ENCODE peak calls at places on chromosomes 13 and 19, in nine cellular contexts. I is AG20443; H is T follicular helper cell; E is stimulated activated CD4-positive, alpha-beta T cell treated with anti-CD3 and anti-CD28 coated beads, TNF-alpha, amount 100 ng/mL, for 24 hours; R is Calu3; O is iris pigment epithelial cell; U is DMS53; B is HEK293T; J is bronchial epithelial cell. M is an unnamed sample.

GRCh38 chr13:96925869-96926628 is 68.2 kb downstream of the OXGR1 start:
- DNase-seq in I (no peak), H (no peak), E (no peak), R (no peak), O (no peak), U (peak; percentile 54), B (no peak), J (no peak), M (no peak)

GRCh38 chr19:38478273-38478971 is 44.9 kb downstream of the RYR1 start:
- DNase-seq in I (no peak), H (no peak), E (no peak), R (peak; percentile 37), O (peak; percentile 3), U (peak; percentile 40), B (peak; percentile 68), J (peak; percentile 1), M (peak; percentile 67)

GRCh38 chr13:25489238-25489637 is 117.5 kb downstream of the ATP8A2 start:
- DNase-seq in I (no peak), H (no peak), E (no peak), R (no peak), O (no peak), U (no peak), B (no peak), J (no peak), M (no peak)

GRCh38 chr19:46288896-46289588 is 7.8 kb upstream of the HIF3A start:
- DNase-seq in I (peak; percentile 45), H (no peak), E (no peak), R (no peak), O (peak; percentile 98), U (peak; percentile 59), B (no peak), J (peak; percentile 97), M (peak; percentile 71)

GRCh38 chr13:47822036-47822435 is 179.0 kb downstream of the SUCLA2 start:
- DNase-seq in I (no peak), H (no peak), E (no peak), R (no peak), O (no peak), U (no peak), B (no peak), J (no peak), M (no peak)

GRCh38 chr19:20167020-20167644 is at the start of gene ZNF486:
- DNase-seq in I (peak; percentile 90), H (peak; percentile 92), E (peak; percentile 87), R (no peak), O (peak; percentile 97), U (peak; percentile 97), B (no peak), J (peak; percentile 86), M (peak; percentile 64)

GRCh38 chr19:48113190-48113917 is 2.7 kb upstream of the PLA2G4C start:
- DNase-seq in I (no peak), H (no peak), E (no peak), R (no peak), O (peak; percentile 28), U (no peak), B (no peak), J (peak; percentile 28), M (no peak)

GRCh38 chr19:50639121-50640112 is at the start of gene SYT3:
- DNase-seq in I (peak; percentile 91), H (peak; percentile 24), E (no peak), R (no peak), O (peak; percentile 56), U (no peak), B (peak; percentile 82), J (no peak), M (no peak)

GRCh38 chr19:4232614-4233281 is 3.4 kb downstream of the EBI3 start:
- DNase-seq in I (no peak), H (no peak), E (no peak), R (no peak), O (no peak), U (peak; percentile 52), B (peak; percentile 39), J (no peak), M (peak; percentile 39)

GRCh38 chr19:18507727-18508440 is 14.0 kb downstream of the ELL start:
- DNase-seq in I (no peak), H (no peak), E (no peak), R (no peak), O (no peak), U (no peak), B (no peak), J (no peak), M (no peak)

GRCh38 chr19:13146763-13147563 is 3.2 kb downstream of the STX10 start:
- DNase-seq in I (no peak), H (no peak), E (no peak), R (peak; percentile 69), O (peak; percentile 52), U (no peak), B (no peak), J (no peak), M (no peak)

GRCh38 chr13:64255988-64256387 is 2840.3 kb upstream of the PCDH20 start:
- DNase-seq in I (no peak), H (no peak), E (no peak), R (no peak), O (no peak), U (no peak), B (no peak), J (no peak), M (no peak)

GRCh38 chr19:18379803-18380747 is 5.9 kb upstream of the GDF15 start:
- DNase-seq in I (peak; percentile 94), H (no peak), E (no peak), R (peak; percentile 80), O (peak; percentile 85), U (peak; percentile 98), B (no peak), J (peak; percentile 68), M (peak; percentile 92)

GRCh38 chr19:31515931-31516330 is 166.7 kb upstream of the TSHZ3 start:
- DNase-seq in I (no peak), H (no peak), E (no peak), R (no peak), O (peak; percentile 5), U (no peak), B (no peak), J (no peak), M (no peak)

GRCh38 chr19:11204943-11205349 is 7.6 kb upstream of the KANK2 start:
- DNase-seq in I (no peak), H (no peak), E (no peak), R (no peak), O (no peak), U (no peak), B (no peak), J (no peak), M (no peak)

GRCh38 chr13:60707878-60708277 is 310.9 kb downstream of the TDRD3 start:
- DNase-seq in I (no peak), H (no peak), E (no peak), R (no peak), O (no peak), U (no peak), B (no peak), J (peak; percentile 8), M (no peak)

GRCh38 chr19:7989071-7989575 is 16.3 kb downstream of the ELAVL1 start:
- DNase-seq in I (no peak), H (no peak), E (no peak), R (no peak), O (no peak), U (no peak), B (no peak), J (peak; percentile 48), M (peak; percentile 25)

GRCh38 chr19:4140237-4140711 is 13.2 kb upstream of the CREB3L3 start:
- DNase-seq in I (peak; percentile 86), H (no peak), E (no peak), R (peak; percentile 17), O (peak; percentile 80), U (peak; percentile 84), B (peak; percentile 85), J (peak; percentile 62), M (peak; percentile 76)

GRCh38 chr13:43122706-43123268 is 99.4 kb downstream of the DNAJC15 start:
- DNase-seq in I (no peak), H (no peak), E (no peak), R (no peak), O (no peak), U (no peak), B (no peak), J (no peak), M (no peak)

GRCh38 chr13:37736040-37736439 is 133.5 kb downstream of the TRPC4 start:
- DNase-seq in I (no peak), H (no peak), E (no peak), R (no peak), O (no peak), U (no peak), B (no peak), J (no peak), M (no peak)

GRCh38 chr19:1324792-1325567 is 39.3 kb downstream of the EFNA2 start:
- DNase-seq in I (peak; percentile 94), H (no peak), E (no peak), R (peak; percentile 29), O (peak; percentile 76), U (peak; percentile 79), B (peak; percentile 72), J (peak; percentile 70), M (peak; percentile 55)

GRCh38 chr19:30105316-30105715 is 163.3 kb downstream of the URI1 start:
- DNase-seq in I (no peak), H (no peak), E (no peak), R (no peak), O (no peak), U (no peak), B (no peak), J (no peak), M (no peak)

GRCh38 chr19:13154241-13154778 is 4.1 kb downstream of the IER2 start:
- DNase-seq in I (peak; percentile 82), H (no peak), E (no peak), R (no peak), O (peak; percentile 97), U (peak; percentile 90), B (no peak), J (peak; percentile 75), M (peak; percentile 84)

GRCh38 chr19:51402117-51402516 is 11.7 kb upstream of the C19orf84 start:
- DNase-seq in I (no peak), H (no peak), E (no peak), R (no peak), O (no peak), U (no peak), B (no peak), J (no peak), M (no peak)

GRCh38 chr13:52695856-52696255 is 43.2 kb downstream of the SUGT1 start:
- DNase-seq in I (peak; percentile 9), H (no peak), E (no peak), R (no peak), O (peak; percentile 86), U (no peak), B (no peak), J (peak; percentile 83), M (peak; percentile 9)